ENCODE peak calls at places on chromosome 22, in four cellular contexts. L, V, J and S are unnamed samples.

GRCh38 chr22:32904044-32904443 is 102.5 kb downstream of the TIMP3 start:
- DNase-seq in J (no peak), L (no peak), V (peak; percentile 35), S (no peak)

GRCh38 chr22:42114721-42115120 is 15.9 kb downstream of the CYP2D6 start:
- DNase-seq in J (no peak), L (no peak), V (peak; percentile 30), S (no peak)

GRCh38 chr22:33851985-33852384 is 68.3 kb downstream of the LARGE1 start:
- DNase-seq in V (no peak), J (no peak), L (no peak), S (no peak)

GRCh38 chr22:22816171-22816514 is 71.5 kb upstream of the IGLL5 start:
- DNase-seq in L (no peak), J (no peak), V (no peak), S (no peak)

GRCh38 chr22:43392385-43392989 is 19.3 kb upstream of the MPPED1 start:
- DNase-seq in V (no peak), J (no peak), L (no peak), S (no peak)

GRCh38 chr22:21972293-21972779 is 10.3 kb downstream of the TOP3B start:
- DNase-seq in L (peak; percentile 34), V (peak; percentile 66), J (peak; percentile 28), S (peak; percentile 23)

GRCh38 chr22:26658671-26659478 is 1.5 kb downstream of the MIAT start:
- DNase-seq in L (peak; percentile 62), J (peak; percentile 57), V (peak; percentile 84), S (peak; percentile 80)

GRCh38 chr22:31343235-31344191 is 2.6 kb downstream of the PATZ1 start:
- DNase-seq in L (no peak), V (peak; percentile 61), J (peak; percentile 8), S (peak; percentile 80)

GRCh38 chr22:33896801-33897620 is 23.3 kb downstream of the LARGE1 start:
- DNase-seq in L (no peak), V (peak; percentile 56), J (no peak), S (peak; percentile 34)

GRCh38 chr22:41021039-41021654 is 70.0 kb downstream of the RBX1 start:
- DNase-seq in J (no peak), L (no peak), V (peak; percentile 59), S (no peak)

GRCh38 chr22:42269407-42270177 is 861 bp downstream of the TCF20 start:
- DNase-seq in V (peak; percentile 82), J (peak; percentile 68), L (peak; percentile 58), S (peak; percentile 78)

GRCh38 chr22:36741204-36741793 is 34.6 kb downstream of the IFT27 start:
- DNase-seq in L (no peak), V (peak; percentile 69), J (no peak), S (peak; percentile 25)

GRCh38 chr22:32858957-32859356 is 57.5 kb downstream of the TIMP3 start:
- DNase-seq in L (no peak), J (no peak), V (no peak), S (no peak)

GRCh38 chr22:22866381-22867111 is 21.1 kb upstream of the IGLL5 start:
- DNase-seq in J (no peak), L (no peak), V (no peak), S (no peak)

GRCh38 chr22:27937453-27937852 is 18.4 kb upstream of the PITPNB start:
- DNase-seq in J (no peak), V (no peak), L (no peak), S (no peak)

GRCh38 chr22:32327066-32327465 is 30.6 kb upstream of the RFPL3 start:
- DNase-seq in V (no peak), J (no peak), L (no peak), S (no peak)

GRCh38 chr22:22894740-22895731 is 7.4 kb downstream of the IGLL5 start:
- DNase-seq in L (no peak), V (peak; percentile 52), J (no peak), S (no peak)

GRCh38 chr22:19070397-19071169 is 51.6 kb downstream of the DGCR2 start:
- DNase-seq in V (no peak), L (no peak), J (no peak), S (no peak)

GRCh38 chr22:23127055-23127756 is 14.6 kb downstream of the RSPH14 start:
- DNase-seq in V (no peak), L (no peak), J (no peak), S (no peak)

GRCh38 chr22:32309585-32310251 is 47.9 kb upstream of the RFPL3 start:
- DNase-seq in V (no peak), L (no peak), J (no peak), S (no peak)

GRCh38 chr22:27019827-27020226 is 362.4 kb downstream of the MIAT start:
- DNase-seq in L (no peak), J (no peak), V (no peak), S (no peak)

GRCh38 chr22:33923660-33924246 is 3.5 kb upstream of the LARGE1 start:
- DNase-seq in J (no peak), L (no peak), V (peak; percentile 87), S (peak; percentile 72)

GRCh38 chr22:33451851-33452469 is 393.8 kb upstream of the SYN3 start:
- DNase-seq in J (no peak), L (no peak), V (no peak), S (no peak)

GRCh38 chr22:46579751-46580449 is 40.3 kb upstream of the GRAMD4 start:
- DNase-seq in V (no peak), L (no peak), J (no peak), S (no peak)
- H3K4me1 ChIP-seq in V (peaks cover 41% of the 10 kb centered on the region), L (peaks cover 21% of the 10 kb centered on the region), J (peaks cover 30% of the 10 kb centered on the region), S (peaks cover 8% of the 10 kb centered on the region)

DNA sequence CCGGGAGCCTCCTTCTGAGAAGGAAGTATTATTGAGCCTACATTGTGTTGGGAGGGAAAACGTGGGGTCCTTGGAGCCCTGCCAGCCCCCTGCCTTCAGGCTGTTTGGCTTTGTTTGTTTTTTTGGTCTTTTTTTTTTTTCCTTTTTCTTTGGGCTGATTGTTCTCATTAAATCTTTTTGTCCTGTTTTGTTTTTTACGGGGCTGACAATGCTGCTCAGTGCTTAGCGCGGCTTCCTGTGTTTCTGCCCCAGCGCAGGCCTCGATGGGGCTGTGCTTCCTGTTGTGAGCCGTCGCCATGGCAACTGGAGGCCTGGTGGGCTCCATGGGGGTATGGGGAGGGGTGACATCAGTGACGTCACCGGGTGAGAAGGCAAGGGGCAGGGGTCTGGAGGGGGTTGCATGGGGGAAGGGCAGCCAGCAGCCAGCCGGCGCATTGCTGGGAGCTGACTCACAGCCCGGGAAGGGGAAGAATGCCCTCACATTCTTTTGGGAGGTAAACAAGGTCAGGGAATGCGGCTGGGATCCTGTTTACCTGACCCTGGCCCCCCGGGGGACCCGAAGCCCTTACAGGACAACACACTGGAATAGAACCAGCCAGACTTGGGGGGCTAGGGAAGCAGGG is 22.1 kb upstream of the CBX7 start:
- DNase-seq in V (peak; percentile 78), J (peak; percentile 53), L (peak; percentile 75), S (peak; percentile 91)
- H3K4me3 ChIP-seq in V (no peak overlapping the region), J (peak overlapping the region; percentile 57), L (peak overlapping the region; percentile 36), S (no peak overlapping the region)

GRCh38 chr22:20550057-20550817 is 42.8 kb downstream of the MED15 start:
- DNase-seq in J (no peak), L (no peak), V (no peak), S (no peak)
- H3K4me1 ChIP-seq in J (peaks cover 95% of the 10 kb centered on the region), L (peaks cover 92% of the 10 kb centered on the region), V (no peaks in the 10 kb centered on the region), S (no peaks in the 10 kb centered on the region)

GRCh38 chr22:45196308-45196707 is 32.6 kb downstream of the NUP50 start:
- DNase-seq in J (no peak), V (no peak), L (no peak), S (no peak)
- H3K4me3 ChIP-seq in J (no peak overlapping the region), V (no peak overlapping the region), L (no peak overlapping the region), S (no peak overlapping the region)

DNA sequence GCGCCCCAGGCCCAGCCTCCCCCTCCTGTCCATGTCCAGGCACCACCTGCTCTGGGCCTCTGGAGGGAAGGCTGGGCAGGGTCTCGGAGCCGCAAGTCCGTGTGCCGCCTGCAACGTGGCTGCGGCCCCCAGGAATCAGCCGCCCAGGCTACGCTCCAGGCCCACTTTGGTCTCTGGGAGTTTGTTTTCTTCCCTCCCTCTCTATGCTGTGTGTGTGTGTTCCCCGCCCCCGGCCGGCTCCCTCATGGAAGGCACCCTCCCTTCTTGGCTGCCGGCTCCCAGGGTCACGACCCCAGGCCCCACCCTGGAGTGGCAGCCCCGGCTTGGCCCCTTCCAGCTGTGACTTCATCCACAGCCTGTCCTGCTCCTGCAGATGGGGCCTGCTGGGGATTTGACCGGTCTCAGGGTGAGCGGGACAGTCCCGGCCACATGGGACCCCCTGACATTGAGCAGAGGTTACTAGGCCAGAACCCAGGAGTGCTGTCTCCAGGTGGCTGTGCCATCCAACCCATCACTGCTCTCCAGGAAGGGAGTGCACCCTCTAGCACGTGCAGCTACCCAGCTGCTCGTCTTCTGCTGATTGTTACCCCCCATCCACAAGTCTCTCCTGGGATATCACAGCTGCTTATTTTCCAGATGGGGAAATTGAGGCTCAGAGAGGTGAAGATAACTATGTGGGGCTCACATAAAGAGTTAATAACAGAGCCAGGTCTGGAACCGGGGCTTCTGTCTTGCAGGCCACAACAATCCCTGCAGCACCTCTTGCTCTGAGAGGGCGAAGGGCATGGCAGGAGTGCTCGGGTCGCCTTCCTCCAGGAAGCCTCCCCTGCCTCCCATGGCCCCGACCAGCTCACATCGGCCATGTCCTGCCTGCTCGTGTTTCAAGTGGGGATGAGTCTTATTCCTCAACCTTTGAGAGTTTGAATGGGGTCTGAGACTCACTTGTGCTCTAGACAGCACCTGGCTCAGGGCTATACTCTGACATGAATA is 2.8 kb upstream of the LIF start:
- DNase-seq in V (no peak), L (no peak), J (no peak), S (no peak)
- H3K4me1 ChIP-seq in V (no peaks in the 10 kb centered on the region), L (peaks cover 24% of the 10 kb centered on the region), J (peaks cover 19% of the 10 kb centered on the region), S (peaks cover 11% of the 10 kb centered on the region)

DNA sequence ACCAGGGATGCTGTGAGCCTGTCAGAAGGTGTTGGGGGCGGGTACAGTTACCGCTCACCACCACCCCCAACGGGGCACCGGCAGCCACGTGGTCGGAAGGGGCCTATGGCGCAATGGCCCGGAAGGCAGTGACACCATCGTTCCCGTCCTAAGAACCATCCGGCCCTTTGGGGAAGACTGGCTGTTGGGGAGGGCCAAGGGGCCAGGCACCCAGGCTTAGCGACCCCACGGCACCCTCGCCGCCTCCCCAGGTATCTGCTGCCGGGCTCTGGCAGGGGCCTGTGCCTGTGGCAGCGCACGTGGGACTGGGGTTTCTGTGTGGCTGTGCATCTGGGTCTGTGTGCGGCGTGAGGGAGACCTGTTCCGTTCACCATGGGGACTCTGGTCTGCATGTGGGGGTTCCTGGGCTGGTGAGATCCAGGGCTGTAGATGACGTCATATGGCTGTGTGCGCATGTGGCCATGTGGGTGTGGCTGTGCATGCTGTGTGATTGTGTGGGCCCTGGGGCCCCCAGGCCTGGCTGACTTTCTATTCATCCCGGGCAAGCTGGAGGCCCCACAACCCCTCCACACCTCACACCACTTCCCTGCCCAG is 703 bp downstream of the OSM start:
- DNase-seq in J (peak; percentile 81), V (peak; percentile 90), L (peak; percentile 76), S (no peak)
- H3K4me3 ChIP-seq in J (peak overlapping the region; percentile 75), V (peak overlapping the region; percentile 75), L (peak overlapping the region; percentile 86), S (no peak overlapping the region)